ENCODE peak calls at places on chromosome 11, in eight cellular contexts. E, C, Y, H, L, J, I and F are unnamed samples.

GRCh38 chr11:134341805-134342571 is 10.2 kb downstream of the GLB1L2 start:
- DNase-seq in E (no peak), C (no peak), Y (no peak), H (no peak), L (no peak), J (no peak), I (no peak), F (no peak)

GRCh38 chr11:134386945-134387344 is 25.1 kb downstream of the B3GAT1 start:
- DNase-seq in E (no peak), C (no peak), Y (no peak), H (no peak), L (no peak), J (no peak), I (no peak), F (no peak)

GRCh38 chr11:117824571-117825537 is at the start of gene FXYD2:
- DNase-seq in E (no peak), C (no peak), Y (peak), H (no peak), L (no peak), J (no peak), I (no peak), F (no peak)

GRCh38 chr11:131802416-131802815 is 432.0 kb downstream of the NTM start:
- DNase-seq in E (no peak), C (no peak), Y (no peak), H (no peak), L (no peak), J (no peak), I (no peak), F (no peak)

GRCh38 chr11:92136792-92137191 is 87.8 kb upstream of the FAT3 start:
- DNase-seq in E (no peak), C (no peak), Y (no peak), H (no peak), L (no peak), J (no peak), I (no peak), F (no peak)

GRCh38 chr11:69153661-69154060 is 2.1 kb upstream of the SMIM38 start:
- DNase-seq in E (no peak), C (no peak), Y (no peak), H (peak), L (no peak), J (peak), I (no peak), F (peak)

GRCh38 chr11:73331138-73331916 is 23.3 kb downstream of the ARHGEF17 start:
- DNase-seq in E (no peak), C (no peak), Y (no peak), H (no peak), L (no peak), J (no peak), I (no peak), F (no peak)

GRCh38 chr11:121553367-121553766 is 100.6 kb upstream of the SORL1-AS1 start:
- DNase-seq in E (no peak), C (no peak), Y (no peak), H (no peak), L (no peak), J (no peak), I (no peak), F (no peak)

GRCh38 chr11:68200639-68201038 is 12.5 kb downstream of the KMT5B start:
- DNase-seq in E (no peak), C (no peak), Y (no peak), H (no peak), L (no peak), J (no peak), I (no peak), F (no peak)

GRCh38 chr11:208177-208916 is 839 bp downstream of the RIC8A start:
- DNase-seq in E (peak), C (peak), Y (peak), H (peak), L (peak), J (peak), I (peak), F (peak)

GRCh38 chr11:67053896-67054850 is 2.5 kb upstream of the RHOD start:
- DNase-seq in E (peak), C (peak), Y (peak), H (no peak), L (peak), J (peak), I (no peak), F (peak)

GRCh38 chr11:3826721-3827120 is 14.0 kb downstream of the RHOG start:
- DNase-seq in E (no peak), C (peak), Y (no peak), H (no peak), L (no peak), J (no peak), I (peak), F (no peak)

GRCh38 chr11:17738350-17739207 is 4.0 kb downstream of the KCNC1 start:
- DNase-seq in E (no peak), C (no peak), Y (no peak), H (no peak), L (no peak), J (no peak), I (no peak), F (no peak)

GRCh38 chr11:112227002-112227401 is 774 bp downstream of the PTS start:
- DNase-seq in E (no peak), C (no peak), Y (no peak), H (no peak), L (no peak), J (no peak), I (no peak), F (no peak)

GRCh38 chr11:118648291-118648690 is 31.2 kb downstream of the TREH start:
- DNase-seq in E (no peak), C (no peak), Y (no peak), H (no peak), L (no peak), J (no peak), I (no peak), F (no peak)

GRCh38 chr11:8989411-8989810 is 14.4 kb downstream of the NRIP3 start:
- DNase-seq in E (no peak), C (no peak), Y (no peak), H (no peak), L (no peak), J (no peak), I (no peak), F (no peak)

GRCh38 chr11:125315088-125315740 is 150.7 kb downstream of the PKNOX2 start:
- DNase-seq in E (no peak), C (no peak), Y (peak), H (no peak), L (no peak), J (no peak), I (no peak), F (no peak)

GRCh38 chr11:34308821-34309585 is 48.8 kb downstream of the ABTB2 start:
- DNase-seq in E (no peak), C (no peak), Y (no peak), H (no peak), L (no peak), J (no peak), I (no peak), F (no peak)

GRCh38 chr11:83241291-83241946 is 44.7 kb downstream of the CCDC90B start:
- DNase-seq in E (no peak), C (no peak), Y (peak), H (peak), L (no peak), J (no peak), I (no peak), F (no peak)

GRCh38 chr11:819943-820649 is 1.4 kb downstream of the PNPLA2 start:
- DNase-seq in E (peak), C (peak), Y (peak), H (peak), L (peak), J (peak), I (peak), F (no peak)

GRCh38 chr11:30935861-30936260 is 349.7 kb upstream of the MPPED2 start:
- DNase-seq in E (no peak), C (no peak), Y (no peak), H (no peak), L (no peak), J (no peak), I (no peak), F (no peak)

GRCh38 chr11:43952401-43953342 is 10.2 kb downstream of the C11orf96 start:
- DNase-seq in E (no peak), C (no peak), Y (no peak), H (no peak), L (no peak), J (no peak), I (no peak), F (no peak)

GRCh38 chr11:121656333-121657090 is 203.7 kb upstream of the SORL1-AS1 start:
- DNase-seq in E (no peak), C (peak), Y (no peak), H (no peak), L (no peak), J (no peak), I (no peak), F (no peak)

GRCh38 chr11:111531687-111532364 is 8.7 kb upstream of the LAYN start:
- DNase-seq in E (no peak), C (no peak), Y (no peak), H (no peak), L (peak), J (peak), I (no peak), F (no peak)

GRCh38 chr11:126139541-126140091 is 71.8 kb downstream of the RPUSD4 start:
- DNase-seq in E (no peak), C (no peak), Y (no peak), H (peak), L (no peak), J (no peak), I (no peak), F (no peak)

GRCh38 chr11:70341881-70342429 is 56.4 kb upstream of the CTTN start:
- DNase-seq in E (no peak), C (no peak), Y (no peak), H (no peak), L (no peak), J (no peak), I (no peak), F (no peak)